ENCODE peak calls at places on chromosomes 13 and 19, in nine cellular contexts. One of them, this sample, is unnamed.

GRCh38 chr13:27476943-27477681 is 26.7 kb upstream of the MTIF3 start:
- DNase-seq in cardiac septum: no peak
- DNase-seq in mesenteric fat pad: no peak
- DNase-seq in lung microvascular endothelial cell: no peak
- DNase-seq in activated CD4-positive, alpha-beta T cell treated with anti-CD3 and anti-CD28 coated beads, Interleukin-2, amount 10 ng/mL, durations not matched to agents 7 days and 5 days: peak
- DNase-seq in neuronal stem cell: no peak
- DNase-seq in lower leg skin: no peak
- DNase-seq in activated CD4-positive, CD25-positive, alpha-beta regulatory T cell treated with anti-CD3 and anti-CD28 coated beads, Interleukin-2, amount 50 U/mL, for 16 hours: peak
- DNase-seq in NCI-H2227 treated with DMSO at 0.1 percent for 48 hours: peak
- DNase-seq in this sample: no peak

GRCh38 chr19:43525836-43526771 is 897 bp downstream of the ETHE1 start:
- DNase-seq in cardiac septum: no peak
- DNase-seq in mesenteric fat pad: no peak
- DNase-seq in lung microvascular endothelial cell: no peak
- DNase-seq in activated CD4-positive, alpha-beta T cell treated with anti-CD3 and anti-CD28 coated beads, Interleukin-2, amount 10 ng/mL, durations not matched to agents 7 days and 5 days: peak
- DNase-seq in neuronal stem cell: no peak
- DNase-seq in lower leg skin: peak
- DNase-seq in activated CD4-positive, CD25-positive, alpha-beta regulatory T cell treated with anti-CD3 and anti-CD28 coated beads, Interleukin-2, amount 50 U/mL, for 16 hours: no peak
- DNase-seq in NCI-H2227 treated with DMSO at 0.1 percent for 48 hours: no peak
- DNase-seq in this sample: no peak

GRCh38 chr13:56864451-56864850 is 276.3 kb upstream of the PRR20A start:
- DNase-seq in cardiac septum: no peak
- DNase-seq in mesenteric fat pad: no peak
- DNase-seq in lung microvascular endothelial cell: no peak
- DNase-seq in activated CD4-positive, alpha-beta T cell treated with anti-CD3 and anti-CD28 coated beads, Interleukin-2, amount 10 ng/mL, durations not matched to agents 7 days and 5 days: no peak
- DNase-seq in neuronal stem cell: no peak
- DNase-seq in lower leg skin: no peak
- DNase-seq in activated CD4-positive, CD25-positive, alpha-beta regulatory T cell treated with anti-CD3 and anti-CD28 coated beads, Interleukin-2, amount 50 U/mL, for 16 hours: no peak
- DNase-seq in NCI-H2227 treated with DMSO at 0.1 percent for 48 hours: no peak
- DNase-seq in this sample: no peak

GRCh38 chr19:4375620-4376228 is 24.6 kb downstream of the SH3GL1 start:
- DNase-seq in cardiac septum: no peak
- DNase-seq in mesenteric fat pad: no peak
- DNase-seq in lung microvascular endothelial cell: peak
- DNase-seq in activated CD4-positive, alpha-beta T cell treated with anti-CD3 and anti-CD28 coated beads, Interleukin-2, amount 10 ng/mL, durations not matched to agents 7 days and 5 days: no peak
- DNase-seq in neuronal stem cell: no peak
- DNase-seq in lower leg skin: peak
- DNase-seq in activated CD4-positive, CD25-positive, alpha-beta regulatory T cell treated with anti-CD3 and anti-CD28 coated beads, Interleukin-2, amount 50 U/mL, for 16 hours: no peak
- DNase-seq in NCI-H2227 treated with DMSO at 0.1 percent for 48 hours: no peak
- DNase-seq in this sample: no peak

GRCh38 chr19:17043744-17044143 is 17.1 kb upstream of the CPAMD8 start:
- DNase-seq in cardiac septum: no peak
- DNase-seq in mesenteric fat pad: no peak
- DNase-seq in lung microvascular endothelial cell: no peak
- DNase-seq in activated CD4-positive, alpha-beta T cell treated with anti-CD3 and anti-CD28 coated beads, Interleukin-2, amount 10 ng/mL, durations not matched to agents 7 days and 5 days: no peak
- DNase-seq in neuronal stem cell: peak
- DNase-seq in lower leg skin: no peak
- DNase-seq in activated CD4-positive, CD25-positive, alpha-beta regulatory T cell treated with anti-CD3 and anti-CD28 coated beads, Interleukin-2, amount 50 U/mL, for 16 hours: no peak
- DNase-seq in NCI-H2227 treated with DMSO at 0.1 percent for 48 hours: no peak
- DNase-seq in this sample: no peak

GRCh38 chr13:23871616-23872220 is 17.5 kb downstream of the MIPEP start:
- DNase-seq in cardiac septum: no peak
- DNase-seq in mesenteric fat pad: no peak
- DNase-seq in lung microvascular endothelial cell: peak
- DNase-seq in activated CD4-positive, alpha-beta T cell treated with anti-CD3 and anti-CD28 coated beads, Interleukin-2, amount 10 ng/mL, durations not matched to agents 7 days and 5 days: no peak
- DNase-seq in neuronal stem cell: no peak
- DNase-seq in lower leg skin: no peak
- DNase-seq in activated CD4-positive, CD25-positive, alpha-beta regulatory T cell treated with anti-CD3 and anti-CD28 coated beads, Interleukin-2, amount 50 U/mL, for 16 hours: no peak
- DNase-seq in NCI-H2227 treated with DMSO at 0.1 percent for 48 hours: peak
- DNase-seq in this sample: no peak

GRCh38 chr19:49150106-49150943 is 4.9 kb downstream of the HRC start:
- DNase-seq in cardiac septum: peak
- DNase-seq in mesenteric fat pad: peak
- DNase-seq in lung microvascular endothelial cell: peak
- DNase-seq in activated CD4-positive, alpha-beta T cell treated with anti-CD3 and anti-CD28 coated beads, Interleukin-2, amount 10 ng/mL, durations not matched to agents 7 days and 5 days: peak
- DNase-seq in neuronal stem cell: peak
- DNase-seq in lower leg skin: peak
- DNase-seq in activated CD4-positive, CD25-positive, alpha-beta regulatory T cell treated with anti-CD3 and anti-CD28 coated beads, Interleukin-2, amount 50 U/mL, for 16 hours: no peak
- DNase-seq in NCI-H2227 treated with DMSO at 0.1 percent for 48 hours: peak
- DNase-seq in this sample: peak

GRCh38 chr13:100392709-100393630 is 195.6 kb downstream of the GGACT start:
- DNase-seq in cardiac septum: peak
- DNase-seq in mesenteric fat pad: no peak
- DNase-seq in lung microvascular endothelial cell: peak
- DNase-seq in activated CD4-positive, alpha-beta T cell treated with anti-CD3 and anti-CD28 coated beads, Interleukin-2, amount 10 ng/mL, durations not matched to agents 7 days and 5 days: peak
- DNase-seq in neuronal stem cell: peak
- DNase-seq in lower leg skin: peak
- DNase-seq in activated CD4-positive, CD25-positive, alpha-beta regulatory T cell treated with anti-CD3 and anti-CD28 coated beads, Interleukin-2, amount 50 U/mL, for 16 hours: peak
- DNase-seq in NCI-H2227 treated with DMSO at 0.1 percent for 48 hours: peak
- DNase-seq in this sample: no peak

GRCh38 chr13:53174550-53174949 is 145.9 kb downstream of the OLFM4 start:
- DNase-seq in cardiac septum: no peak
- DNase-seq in mesenteric fat pad: no peak
- DNase-seq in lung microvascular endothelial cell: no peak
- DNase-seq in activated CD4-positive, alpha-beta T cell treated with anti-CD3 and anti-CD28 coated beads, Interleukin-2, amount 10 ng/mL, durations not matched to agents 7 days and 5 days: no peak
- DNase-seq in neuronal stem cell: no peak
- DNase-seq in lower leg skin: no peak
- DNase-seq in activated CD4-positive, CD25-positive, alpha-beta regulatory T cell treated with anti-CD3 and anti-CD28 coated beads, Interleukin-2, amount 50 U/mL, for 16 hours: no peak
- DNase-seq in NCI-H2227 treated with DMSO at 0.1 percent for 48 hours: no peak
- DNase-seq in this sample: no peak

GRCh38 chr13:59061621-59062020 is 1102.1 kb downstream of the DIAPH3 start:
- DNase-seq in cardiac septum: no peak
- DNase-seq in mesenteric fat pad: no peak
- DNase-seq in lung microvascular endothelial cell: no peak
- DNase-seq in activated CD4-positive, alpha-beta T cell treated with anti-CD3 and anti-CD28 coated beads, Interleukin-2, amount 10 ng/mL, durations not matched to agents 7 days and 5 days: no peak
- DNase-seq in neuronal stem cell: no peak
- DNase-seq in lower leg skin: no peak
- DNase-seq in activated CD4-positive, CD25-positive, alpha-beta regulatory T cell treated with anti-CD3 and anti-CD28 coated beads, Interleukin-2, amount 50 U/mL, for 16 hours: no peak
- DNase-seq in NCI-H2227 treated with DMSO at 0.1 percent for 48 hours: no peak
- DNase-seq in this sample: no peak

GRCh38 chr19:35484637-35485036 is 5.6 kb downstream of the KRTDAP start:
- DNase-seq in cardiac septum: no peak
- DNase-seq in mesenteric fat pad: no peak
- DNase-seq in lung microvascular endothelial cell: no peak
- DNase-seq in activated CD4-positive, alpha-beta T cell treated with anti-CD3 and anti-CD28 coated beads, Interleukin-2, amount 10 ng/mL, durations not matched to agents 7 days and 5 days: no peak
- DNase-seq in neuronal stem cell: no peak
- DNase-seq in lower leg skin: no peak
- DNase-seq in activated CD4-positive, CD25-positive, alpha-beta regulatory T cell treated with anti-CD3 and anti-CD28 coated beads, Interleukin-2, amount 50 U/mL, for 16 hours: no peak
- DNase-seq in NCI-H2227 treated with DMSO at 0.1 percent for 48 hours: no peak
- DNase-seq in this sample: no peak

GRCh38 chr13:85261757-85262346 is 537.4 kb downstream of the SLITRK6 start:
- DNase-seq in cardiac septum: no peak
- DNase-seq in mesenteric fat pad: no peak
- DNase-seq in lung microvascular endothelial cell: no peak
- DNase-seq in activated CD4-positive, alpha-beta T cell treated with anti-CD3 and anti-CD28 coated beads, Interleukin-2, amount 10 ng/mL, durations not matched to agents 7 days and 5 days: no peak
- DNase-seq in neuronal stem cell: no peak
- DNase-seq in lower leg skin: no peak
- DNase-seq in activated CD4-positive, CD25-positive, alpha-beta regulatory T cell treated with anti-CD3 and anti-CD28 coated beads, Interleukin-2, amount 50 U/mL, for 16 hours: no peak
- DNase-seq in NCI-H2227 treated with DMSO at 0.1 percent for 48 hours: no peak
- DNase-seq in this sample: no peak

GRCh38 chr19:4582980-4583842 is 23.7 kb upstream of the SEMA6B start:
- DNase-seq in cardiac septum: no peak
- DNase-seq in mesenteric fat pad: no peak
- DNase-seq in lung microvascular endothelial cell: no peak
- DNase-seq in activated CD4-positive, alpha-beta T cell treated with anti-CD3 and anti-CD28 coated beads, Interleukin-2, amount 10 ng/mL, durations not matched to agents 7 days and 5 days: no peak
- DNase-seq in neuronal stem cell: no peak
- DNase-seq in lower leg skin: no peak
- DNase-seq in activated CD4-positive, CD25-positive, alpha-beta regulatory T cell treated with anti-CD3 and anti-CD28 coated beads, Interleukin-2, amount 50 U/mL, for 16 hours: no peak
- DNase-seq in NCI-H2227 treated with DMSO at 0.1 percent for 48 hours: no peak
- DNase-seq in this sample: no peak

GRCh38 chr13:90951663-90952062 is 395.8 kb upstream of the MIR17HG start:
- DNase-seq in cardiac septum: no peak
- DNase-seq in mesenteric fat pad: no peak
- DNase-seq in lung microvascular endothelial cell: no peak
- DNase-seq in activated CD4-positive, alpha-beta T cell treated with anti-CD3 and anti-CD28 coated beads, Interleukin-2, amount 10 ng/mL, durations not matched to agents 7 days and 5 days: no peak
- DNase-seq in neuronal stem cell: no peak
- DNase-seq in lower leg skin: no peak
- DNase-seq in activated CD4-positive, CD25-positive, alpha-beta regulatory T cell treated with anti-CD3 and anti-CD28 coated beads, Interleukin-2, amount 50 U/mL, for 16 hours: no peak
- DNase-seq in NCI-H2227 treated with DMSO at 0.1 percent for 48 hours: no peak
- DNase-seq in this sample: no peak

GRCh38 chr13:109968876-109969577 is 182.6 kb upstream of the IRS2 start:
- DNase-seq in cardiac septum: no peak
- DNase-seq in mesenteric fat pad: no peak
- DNase-seq in lung microvascular endothelial cell: no peak
- DNase-seq in activated CD4-positive, alpha-beta T cell treated with anti-CD3 and anti-CD28 coated beads, Interleukin-2, amount 10 ng/mL, durations not matched to agents 7 days and 5 days: no peak
- DNase-seq in neuronal stem cell: no peak
- DNase-seq in lower leg skin: peak
- DNase-seq in activated CD4-positive, CD25-positive, alpha-beta regulatory T cell treated with anti-CD3 and anti-CD28 coated beads, Interleukin-2, amount 50 U/mL, for 16 hours: no peak
- DNase-seq in NCI-H2227 treated with DMSO at 0.1 percent for 48 hours: no peak
- DNase-seq in this sample: no peak

GRCh38 chr13:91714726-91715334 is 316.4 kb downstream of the GPC5 start:
- DNase-seq in cardiac septum: no peak
- DNase-seq in mesenteric fat pad: no peak
- DNase-seq in lung microvascular endothelial cell: no peak
- DNase-seq in activated CD4-positive, alpha-beta T cell treated with anti-CD3 and anti-CD28 coated beads, Interleukin-2, amount 10 ng/mL, durations not matched to agents 7 days and 5 days: no peak
- DNase-seq in neuronal stem cell: no peak
- DNase-seq in lower leg skin: no peak
- DNase-seq in activated CD4-positive, CD25-positive, alpha-beta regulatory T cell treated with anti-CD3 and anti-CD28 coated beads, Interleukin-2, amount 50 U/mL, for 16 hours: no peak
- DNase-seq in NCI-H2227 treated with DMSO at 0.1 percent for 48 hours: no peak
- DNase-seq in this sample: no peak

GRCh38 chr13:42022796-42023493 is 25.5 kb upstream of the DGKH start:
- DNase-seq in cardiac septum: no peak
- DNase-seq in mesenteric fat pad: no peak
- DNase-seq in lung microvascular endothelial cell: no peak
- DNase-seq in activated CD4-positive, alpha-beta T cell treated with anti-CD3 and anti-CD28 coated beads, Interleukin-2, amount 10 ng/mL, durations not matched to agents 7 days and 5 days: no peak
- DNase-seq in neuronal stem cell: no peak
- DNase-seq in lower leg skin: no peak
- DNase-seq in activated CD4-positive, CD25-positive, alpha-beta regulatory T cell treated with anti-CD3 and anti-CD28 coated beads, Interleukin-2, amount 50 U/mL, for 16 hours: no peak
- DNase-seq in NCI-H2227 treated with DMSO at 0.1 percent for 48 hours: no peak
- DNase-seq in this sample: no peak

GRCh38 chr13:87954116-87954515 is 282.9 kb downstream of the SLITRK5 start:
- DNase-seq in cardiac septum: no peak
- DNase-seq in mesenteric fat pad: no peak
- DNase-seq in lung microvascular endothelial cell: no peak
- DNase-seq in activated CD4-positive, alpha-beta T cell treated with anti-CD3 and anti-CD28 coated beads, Interleukin-2, amount 10 ng/mL, durations not matched to agents 7 days and 5 days: no peak
- DNase-seq in neuronal stem cell: no peak
- DNase-seq in lower leg skin: no peak
- DNase-seq in activated CD4-positive, CD25-positive, alpha-beta regulatory T cell treated with anti-CD3 and anti-CD28 coated beads, Interleukin-2, amount 50 U/mL, for 16 hours: no peak
- DNase-seq in NCI-H2227 treated with DMSO at 0.1 percent for 48 hours: no peak
- DNase-seq in this sample: no peak

GRCh38 chr19:38021356-38021755 is 114.3 kb downstream of the SIPA1L3 start:
- DNase-seq in cardiac septum: no peak
- DNase-seq in mesenteric fat pad: no peak
- DNase-seq in lung microvascular endothelial cell: no peak
- DNase-seq in activated CD4-positive, alpha-beta T cell treated with anti-CD3 and anti-CD28 coated beads, Interleukin-2, amount 10 ng/mL, durations not matched to agents 7 days and 5 days: no peak
- DNase-seq in neuronal stem cell: no peak
- DNase-seq in lower leg skin: no peak
- DNase-seq in activated CD4-positive, CD25-positive, alpha-beta regulatory T cell treated with anti-CD3 and anti-CD28 coated beads, Interleukin-2, amount 50 U/mL, for 16 hours: no peak
- DNase-seq in NCI-H2227 treated with DMSO at 0.1 percent for 48 hours: no peak
- DNase-seq in this sample: no peak

GRCh38 chr19:7682175-7682855 is 1.7 kb downstream of the TRAPPC5 start:
- DNase-seq in cardiac septum: no peak
- DNase-seq in mesenteric fat pad: no peak
- DNase-seq in lung microvascular endothelial cell: no peak
- DNase-seq in activated CD4-positive, alpha-beta T cell treated with anti-CD3 and anti-CD28 coated beads, Interleukin-2, amount 10 ng/mL, durations not matched to agents 7 days and 5 days: no peak
- DNase-seq in neuronal stem cell: no peak
- DNase-seq in lower leg skin: no peak
- DNase-seq in activated CD4-positive, CD25-positive, alpha-beta regulatory T cell treated with anti-CD3 and anti-CD28 coated beads, Interleukin-2, amount 50 U/mL, for 16 hours: no peak
- DNase-seq in NCI-H2227 treated with DMSO at 0.1 percent for 48 hours: no peak
- DNase-seq in this sample: no peak

GRCh38 chr13:31733709-31734108 is 5.6 kb upstream of the RXFP2 start:
- DNase-seq in cardiac septum: no peak
- DNase-seq in mesenteric fat pad: no peak
- DNase-seq in lung microvascular endothelial cell: no peak
- DNase-seq in activated CD4-positive, alpha-beta T cell treated with anti-CD3 and anti-CD28 coated beads, Interleukin-2, amount 10 ng/mL, durations not matched to agents 7 days and 5 days: no peak
- DNase-seq in neuronal stem cell: no peak
- DNase-seq in lower leg skin: no peak
- DNase-seq in activated CD4-positive, CD25-positive, alpha-beta regulatory T cell treated with anti-CD3 and anti-CD28 coated beads, Interleukin-2, amount 50 U/mL, for 16 hours: no peak
- DNase-seq in NCI-H2227 treated with DMSO at 0.1 percent for 48 hours: no peak
- DNase-seq in this sample: no peak

GRCh38 chr19:45123440-45123850 is 30.5 kb downstream of the PPP1R37 start:
- DNase-seq in cardiac septum: no peak
- DNase-seq in mesenteric fat pad: no peak
- DNase-seq in lung microvascular endothelial cell: no peak
- DNase-seq in activated CD4-positive, alpha-beta T cell treated with anti-CD3 and anti-CD28 coated beads, Interleukin-2, amount 10 ng/mL, durations not matched to agents 7 days and 5 days: no peak
- DNase-seq in neuronal stem cell: no peak
- DNase-seq in lower leg skin: no peak
- DNase-seq in activated CD4-positive, CD25-positive, alpha-beta regulatory T cell treated with anti-CD3 and anti-CD28 coated beads, Interleukin-2, amount 50 U/mL, for 16 hours: no peak
- DNase-seq in NCI-H2227 treated with DMSO at 0.1 percent for 48 hours: no peak
- DNase-seq in this sample: no peak

This sample was measured in upper lobe of right lung.